ENCODE peak calls at places on chromosomes 3 and 15, in eight cellular contexts. Z is fibroblast of pulmonary artery, N is suprapubic skin, D is H9, W is fibroblast of mammary gland, X is kidney, P is choroid plexus epithelial cell, L is WTC11. C is an unnamed sample.

GRCh38 chr15:93941687-93942086 is 289.7 kb upstream of the MCTP2 start:
- DNase-seq in L (no peak), N (no peak), W (no peak), P (no peak), X (no peak), D (no peak), Z (no peak), C (no peak)

GRCh38 chr3:127820221-127820870 is 2.0 kb downstream of the MGLL start:
- DNase-seq in N (no peak), P (peak), W (peak), X (peak), L (no peak), D (no peak), Z (no peak), C (peak)

GRCh38 chr15:79740581-79740980 is 156.2 kb downstream of the MTHFS start:
- DNase-seq in N (no peak), D (no peak), Z (no peak), W (no peak), X (no peak), L (no peak), P (no peak), C (no peak)

GRCh38 chr3:106392905-106393304 is 524.1 kb upstream of the CBLB start:
- DNase-seq in Z (peak), X (no peak), N (no peak), D (no peak), W (peak), L (no peak), P (peak), C (no peak)

GRCh38 chr15:88663216-88663615 is 24.4 kb downstream of the ISG20 start:
- DNase-seq in W (no peak), D (no peak), Z (no peak), P (no peak), L (no peak), N (no peak), X (no peak), C (no peak)

GRCh38 chr3:150793641-150794040 is 30.7 kb upstream of the SIAH2 start:
- DNase-seq in N (no peak), D (no peak), Z (no peak), W (no peak), P (no peak), X (no peak), L (no peak), C (no peak)

GRCh38 chr15:67197364-67197695 is 57.1 kb downstream of the AAGAB start:
- DNase-seq in D (no peak), N (no peak), X (no peak), P (peak), L (no peak), W (no peak), Z (no peak), C (no peak)

GRCh38 chr15:50298340-50298739 is 32.8 kb upstream of the HDC start:
- DNase-seq in L (no peak), X (no peak), N (no peak), W (peak), P (no peak), D (no peak), Z (no peak), C (peak)

GRCh38 chr3:113736548-113737089 is 9.4 kb downstream of the NAA50 start:
- DNase-seq in W (peak), P (peak), Z (peak), X (no peak), N (no peak), D (no peak), L (no peak), C (peak)

GRCh38 chr3:40876496-40876895 is 322.8 kb upstream of the CTNNB1 start:
- DNase-seq in N (no peak), L (no peak), Z (no peak), W (no peak), D (no peak), P (no peak), X (no peak), C (no peak)
- TF ChIP-seq CTCF in N (no peak), L (no peak), Z (no peak), W (no peak), D (no peak), P (no peak), X (no peak), C (no peak)

GRCh38 chr3:120039642-120040610 is 54.3 kb downstream of the GSK3B start:
- DNase-seq in D (peak), W (no peak), P (no peak), Z (no peak), N (no peak), L (peak), X (no peak), C (no peak)
- TF ChIP-seq CTCF in D (peak), W (peak), P (peak), Z (no peak), N (no peak), L (peak), X (peak), C (peak)

DNA sequence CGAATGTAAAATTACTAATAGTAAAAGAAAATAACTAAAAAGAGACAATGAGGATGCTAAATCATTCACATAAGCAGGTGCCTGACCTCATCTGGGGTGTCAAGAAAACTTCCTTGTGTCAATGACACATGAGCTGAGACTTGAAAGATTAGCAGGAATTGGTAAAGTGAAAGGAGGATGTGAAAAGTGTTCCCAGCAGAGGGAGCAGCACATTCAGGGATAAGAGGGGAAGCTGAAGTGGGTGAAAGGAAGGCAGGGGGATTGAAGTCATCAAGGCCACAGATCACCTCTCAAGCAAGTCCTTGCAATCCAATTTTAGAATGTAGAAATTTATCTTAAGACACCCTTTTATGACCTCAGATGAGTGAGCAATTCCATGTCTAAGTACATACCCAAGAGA is 60.2 kb upstream of the ACP3 start:
- DNase-seq in L (peak), X (no peak), D (peak), P (peak), N (no peak), Z (peak), W (peak), C (no peak)
- TF ChIP-seq CTCF in L (no peak), X (peak), D (peak), P (peak), N (peak), Z (peak), W (peak), C (peak)

DNA sequence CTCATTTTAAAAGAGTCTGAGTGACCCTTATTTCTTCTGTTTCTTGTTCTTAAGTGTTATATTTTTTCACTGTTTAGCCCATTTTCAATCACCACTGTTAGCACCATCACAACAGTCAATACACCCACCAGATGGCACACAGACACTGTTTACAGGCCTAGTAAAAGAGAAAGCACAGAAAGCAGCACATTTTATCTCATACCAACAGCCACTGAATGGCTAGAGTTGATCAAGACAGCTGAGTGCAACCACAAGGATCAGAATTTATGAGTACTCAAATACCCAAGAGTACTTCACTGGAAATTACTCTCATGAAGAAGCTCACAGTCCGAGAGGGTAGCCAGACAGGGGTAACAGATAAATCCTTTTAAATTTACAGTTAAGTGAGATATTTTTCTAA is 127.0 kb downstream of the TFDP2 start:
- DNase-seq in N (no peak), Z (peak), X (no peak), P (peak), W (peak), L (no peak), D (no peak), C (peak)
- TF ChIP-seq CTCF in N (no peak), Z (no peak), X (no peak), P (no peak), W (no peak), L (no peak), D (peak), C (peak)

GRCh38 chr15:98771444-98772059 is 123.2 kb downstream of the IGF1R start:
- DNase-seq in P (peak), Z (no peak), D (no peak), L (no peak), N (no peak), X (no peak), W (no peak), C (no peak)
- TF ChIP-seq CTCF in P (peak), Z (no peak), D (no peak), L (no peak), N (no peak), X (no peak), W (no peak), C (peak)

GRCh38 chr3:124986153-124987143 is 51.9 kb upstream of the MUC13 start:
- DNase-seq in N (no peak), L (peak), D (no peak), W (peak), X (no peak), Z (peak), P (peak), C (peak)
- TF ChIP-seq CTCF in N (no peak), L (no peak), D (peak), W (peak), X (peak), Z (peak), P (peak), C (peak)